ENCODE peak calls at places on chromosomes 13 and 19, in four cellular contexts. One of them, this sample, is unnamed.

GRCh38 chr13:59398661-59399060 is 765.1 kb downstream of the DIAPH3 start:
- DNase-seq in stimulated activated CD4-positive, alpha-beta T cell treated with anti-CD3 and anti-CD28 coated beads, Interleukin-1b, Interleukin-23, amount 100 ng/mL, for 1 hour: no peak
- DNase-seq in HT-29: no peak
- DNase-seq in activated T-cell treated with anti-CD3 and anti-CD28 coated beads for 48 hours: no peak
- DNase-seq in this sample: no peak

GRCh38 chr19:50314724-50315700 is 14.2 kb downstream of the KCNC3 start:
- DNase-seq in stimulated activated CD4-positive, alpha-beta T cell treated with anti-CD3 and anti-CD28 coated beads, Interleukin-1b, Interleukin-23, amount 100 ng/mL, for 1 hour: no peak
- DNase-seq in HT-29: no peak
- DNase-seq in activated T-cell treated with anti-CD3 and anti-CD28 coated beads for 48 hours: no peak
- DNase-seq in this sample: no peak

GRCh38 chr13:112767506-112768471 is 78.0 kb downstream of the ATP11A start:
- DNase-seq in stimulated activated CD4-positive, alpha-beta T cell treated with anti-CD3 and anti-CD28 coated beads, Interleukin-1b, Interleukin-23, amount 100 ng/mL, for 1 hour: no peak
- DNase-seq in HT-29: no peak
- DNase-seq in activated T-cell treated with anti-CD3 and anti-CD28 coated beads for 48 hours: no peak
- DNase-seq in this sample: no peak

GRCh38 chr19:11781295-11782057 is 14.7 kb downstream of the ZNF441 start:
- DNase-seq in stimulated activated CD4-positive, alpha-beta T cell treated with anti-CD3 and anti-CD28 coated beads, Interleukin-1b, Interleukin-23, amount 100 ng/mL, for 1 hour: no peak
- DNase-seq in HT-29: no peak
- DNase-seq in activated T-cell treated with anti-CD3 and anti-CD28 coated beads for 48 hours: no peak
- DNase-seq in this sample: no peak

GRCh38 chr19:48698046-48698445 is 2.3 kb downstream of the FUT2 start:
- DNase-seq in stimulated activated CD4-positive, alpha-beta T cell treated with anti-CD3 and anti-CD28 coated beads, Interleukin-1b, Interleukin-23, amount 100 ng/mL, for 1 hour: no peak
- DNase-seq in HT-29: peak; percentile 90
- DNase-seq in activated T-cell treated with anti-CD3 and anti-CD28 coated beads for 48 hours: no peak
- DNase-seq in this sample: no peak

GRCh38 chr19:9566729-9567128 is 17.6 kb downstream of the ZNF121 start:
- DNase-seq in stimulated activated CD4-positive, alpha-beta T cell treated with anti-CD3 and anti-CD28 coated beads, Interleukin-1b, Interleukin-23, amount 100 ng/mL, for 1 hour: no peak
- DNase-seq in HT-29: no peak
- DNase-seq in activated T-cell treated with anti-CD3 and anti-CD28 coated beads for 48 hours: no peak
- DNase-seq in this sample: no peak

GRCh38 chr13:36006347-36006746 is 124.8 kb downstream of the DCLK1 start:
- DNase-seq in stimulated activated CD4-positive, alpha-beta T cell treated with anti-CD3 and anti-CD28 coated beads, Interleukin-1b, Interleukin-23, amount 100 ng/mL, for 1 hour: no peak
- DNase-seq in HT-29: no peak
- DNase-seq in activated T-cell treated with anti-CD3 and anti-CD28 coated beads for 48 hours: no peak
- DNase-seq in this sample: no peak

GRCh38 chr13:97344250-97345175 is 89.5 kb upstream of the RAP2A start:
- DNase-seq in stimulated activated CD4-positive, alpha-beta T cell treated with anti-CD3 and anti-CD28 coated beads, Interleukin-1b, Interleukin-23, amount 100 ng/mL, for 1 hour: peak; percentile 25
- DNase-seq in HT-29: peak; percentile 93
- DNase-seq in activated T-cell treated with anti-CD3 and anti-CD28 coated beads for 48 hours: peak; percentile 22
- DNase-seq in this sample: peak; percentile 70

GRCh38 chr13:42484396-42484795 is 89.6 kb upstream of the TNFSF11 start:
- DNase-seq in stimulated activated CD4-positive, alpha-beta T cell treated with anti-CD3 and anti-CD28 coated beads, Interleukin-1b, Interleukin-23, amount 100 ng/mL, for 1 hour: no peak
- DNase-seq in HT-29: no peak
- DNase-seq in activated T-cell treated with anti-CD3 and anti-CD28 coated beads for 48 hours: no peak
- DNase-seq in this sample: no peak

GRCh38 chr13:50127017-50127725 is 111.9 kb downstream of the KCNRG start:
- DNase-seq in stimulated activated CD4-positive, alpha-beta T cell treated with anti-CD3 and anti-CD28 coated beads, Interleukin-1b, Interleukin-23, amount 100 ng/mL, for 1 hour: no peak
- DNase-seq in HT-29: no peak
- DNase-seq in activated T-cell treated with anti-CD3 and anti-CD28 coated beads for 48 hours: no peak
- DNase-seq in this sample: peak; percentile 79

This sample was measured in activated naive CD4-positive, alpha-beta T cell treated with anti-CD3 and anti-CD28 coated beads, Interleukin-2, amount 10 ng/mL, durations not matched to agents 7 days and 5 days.